ENCODE peak calls at places on chromosomes 5 and 9, in five cellular contexts. P, U, Q, R and I are unnamed samples.

GRCh38 chr9:93686880-93687236 is 110.5 kb downstream of the PHF2 start:
- DNase-seq in R (no peak), Q (no peak), U (no peak), P (no peak), I (no peak)

GRCh38 chr5:32508806-32509805 is 64.6 kb upstream of the ZFR start:
- DNase-seq in P (no peak), U (no peak), R (no peak), Q (no peak), I (no peak)

GRCh38 chr9:97059661-97060060 is 20.7 kb upstream of the CTSV start:
- DNase-seq in R (no peak), P (no peak), U (peak), Q (no peak), I (no peak)

GRCh38 chr5:40685191-40685590 is 5.5 kb downstream of the PTGER4 start:
- DNase-seq in P (no peak), Q (no peak), R (no peak), U (no peak), I (no peak)

GRCh38 chr5:94057217-94057616 is 315.8 kb upstream of the POU5F2 start:
- DNase-seq in P (no peak), U (no peak), Q (no peak), R (no peak), I (no peak)

GRCh38 chr5:2757563-2758311 is 6.3 kb upstream of the IRX2 start:
- DNase-seq in P (peak), Q (no peak), U (no peak), R (peak), I (no peak)

GRCh38 chr9:99063522-99063921 is 41.4 kb upstream of the TGFBR1 start:
- DNase-seq in P (no peak), Q (no peak), U (no peak), R (no peak), I (no peak)

GRCh38 chr5:63131618-63132285 is 553.1 kb downstream of the LRRC70 start:
- DNase-seq in P (peak), Q (no peak), U (no peak), R (no peak), I (no peak)

GRCh38 chr9:121840838-121841760 is 189.7 kb downstream of the DAB2IP start:
- DNase-seq in P (no peak), Q (no peak), U (no peak), R (no peak), I (no peak)

GRCh38 chr5:171496431-171496830 is 77.0 kb downstream of the FGF18 start:
- DNase-seq in U (no peak), R (peak), Q (peak), P (no peak), I (no peak)

GRCh38 chr9:21450733-21451394 is 10.6 kb downstream of the IFNA1 start:
- DNase-seq in Q (no peak), U (no peak), P (peak), R (no peak), I (no peak)

GRCh38 chr5:123429993-123430392 is 6.8 kb upstream of the CEP120 start:
- DNase-seq in U (peak), P (peak), R (no peak), Q (no peak), I (no peak)

GRCh38 chr5:139561655-139562451 is 714 bp downstream of the UBE2D2 start:
- DNase-seq in P (peak), Q (peak), U (no peak), R (no peak), I (no peak)

GRCh38 chr5:43110606-43111170 is 10.0 kb upstream of the ZNF131 start:
- DNase-seq in P (no peak), Q (no peak), U (peak), R (no peak), I (no peak)

GRCh38 chr9:4182831-4183230 is 117.0 kb downstream of the GLIS3 start:
- DNase-seq in Q (no peak), P (no peak), U (no peak), R (no peak), I (no peak)

GRCh38 chr5:59795141-59795540 is 98.4 kb downstream of the PDE4D start:
- DNase-seq in U (no peak), P (no peak), R (no peak), Q (no peak), I (no peak)

GRCh38 chr9:127723450-127723849 is 7.6 kb downstream of the TTC16 start:
- DNase-seq in Q (no peak), R (peak), P (peak), U (no peak), I (no peak)

GRCh38 chr5:138276402-138277054 is 2.1 kb upstream of the GFRA3 start:
- DNase-seq in R (no peak), P (no peak), Q (no peak), U (no peak), I (no peak)

GRCh38 chr9:89953824-89954223 is 349.0 kb downstream of the GADD45G start:
- DNase-seq in U (no peak), R (no peak), Q (no peak), P (no peak), I (no peak)

DNA sequence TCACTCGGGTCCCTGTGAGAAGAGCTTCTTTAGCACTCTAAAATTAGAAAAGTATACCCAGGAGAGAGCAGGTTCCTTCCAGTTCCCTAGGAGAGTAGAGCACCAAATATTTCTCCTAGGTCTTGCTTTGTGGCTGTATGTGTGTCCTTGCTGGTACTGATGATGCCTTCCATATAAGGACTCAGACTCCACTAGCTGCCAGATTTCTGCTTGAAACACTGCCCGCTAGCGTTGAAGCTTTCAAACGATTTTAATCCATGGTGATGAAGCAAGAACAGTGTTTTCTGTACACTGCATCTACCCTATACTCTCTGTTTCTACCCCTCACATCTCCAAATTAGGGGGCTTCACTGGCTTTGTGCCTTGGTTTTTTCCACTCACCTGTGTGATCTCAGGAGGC is 2.4 kb upstream of the SMC2 start:
- DNase-seq in Q (no peak), U (no peak), R (no peak), P (peak), I (no peak)
- TF ChIP-seq CTCF in Q (peak), U (no peak), R (no peak), P (no peak), I (no peak)

DNA sequence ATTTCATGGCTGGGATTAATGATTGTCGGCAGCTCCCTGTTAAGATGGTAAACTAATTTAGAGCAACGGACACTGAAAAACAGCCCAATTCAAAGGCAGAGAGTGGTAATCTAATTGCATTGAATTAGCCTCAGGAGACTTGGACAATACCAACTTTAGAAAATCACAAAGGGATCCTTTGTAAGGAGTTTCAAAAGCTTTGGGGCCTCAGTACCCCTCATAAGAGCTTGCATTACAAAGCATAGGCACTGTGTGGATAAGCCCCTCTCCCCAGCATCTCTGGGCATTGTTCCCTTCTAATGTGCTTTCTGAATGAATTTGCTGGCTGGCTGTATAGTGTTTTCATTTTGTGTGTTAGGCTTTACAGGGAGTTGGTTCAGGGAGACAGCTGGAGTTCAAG is 6.7 kb downstream of the GLRA1 start:
- DNase-seq in U (no peak), R (no peak), Q (no peak), P (no peak), I (no peak)
- H3K4me3 ChIP-seq in U (no peak), R (no peak), Q (no peak), P (no peak), I (no peak)

DNA sequence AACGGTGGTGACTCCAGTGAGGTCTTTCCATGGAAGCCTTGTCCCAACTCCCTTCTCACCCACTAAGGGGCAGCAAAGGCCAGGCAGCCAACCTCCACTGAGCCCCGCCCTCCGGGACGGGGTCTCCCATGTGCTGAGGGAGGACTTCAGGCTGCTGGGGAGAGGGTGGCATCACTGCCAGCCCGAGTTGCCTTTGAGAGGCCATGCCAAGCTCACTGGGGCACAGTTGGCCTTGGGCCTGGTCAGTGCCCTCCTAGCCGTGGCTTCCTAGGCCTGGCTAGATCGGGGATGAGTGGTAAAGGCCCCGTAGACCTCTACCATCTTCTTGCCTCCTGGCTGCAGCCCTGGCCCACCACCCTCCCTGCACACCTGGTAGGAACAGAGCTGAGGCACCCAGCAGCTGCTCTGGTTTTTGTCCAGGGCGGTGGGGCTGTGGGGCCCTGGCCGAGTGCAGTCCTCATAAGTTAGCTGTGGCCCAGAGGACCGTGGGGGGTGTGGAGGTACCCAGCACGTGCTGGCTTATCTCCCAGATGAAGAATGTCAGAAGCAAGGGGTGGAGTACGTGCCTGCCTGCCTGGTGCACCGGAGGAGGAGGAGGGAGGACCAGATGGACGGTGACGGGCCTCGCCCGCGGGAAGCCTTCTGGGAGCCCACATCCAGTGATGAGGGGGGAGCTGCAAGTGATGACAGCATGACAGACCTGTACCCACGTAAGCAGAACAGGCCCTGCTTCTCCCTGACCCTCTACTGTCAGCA is 3.2 kb downstream of the SURF2 start:
- DNase-seq in P (no peak), U (no peak), R (no peak), Q (no peak), I (no peak)
- TF ChIP-seq CTCF in P (peak), U (peak), R (peak), Q (peak), I (peak)

DNA sequence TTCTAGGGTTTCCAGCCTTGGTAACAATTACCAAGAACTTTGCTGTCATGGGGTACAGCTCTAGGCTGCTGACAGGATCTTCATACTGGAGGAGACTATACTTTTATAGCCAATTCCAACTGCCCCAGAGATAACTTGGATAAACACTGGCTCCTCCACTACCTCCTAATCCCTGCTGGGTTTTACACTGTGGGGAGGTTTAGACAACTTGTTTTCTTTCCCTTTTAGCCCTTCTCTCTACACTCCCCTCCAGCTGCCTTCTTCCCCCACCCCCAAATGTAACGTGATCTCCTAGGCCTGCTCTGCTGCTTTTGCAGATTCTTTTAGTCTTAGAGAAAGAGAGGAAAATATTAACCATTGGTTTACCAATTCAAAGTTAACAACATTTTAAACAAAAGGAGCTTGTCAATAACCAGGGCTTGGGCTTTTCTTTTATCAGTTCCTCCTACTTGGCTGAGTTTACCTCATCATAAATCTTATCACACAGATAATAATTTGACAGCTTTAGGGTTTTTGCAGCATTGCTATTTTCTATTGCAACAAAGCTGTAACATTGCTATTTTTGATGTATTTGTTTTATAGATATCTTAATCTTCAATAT is 9.9 kb upstream of the ABL1 start:
- DNase-seq in P (peak), U (no peak), R (no peak), Q (no peak), I (no peak)
- H3K4me3 ChIP-seq in P (no peak), U (no peak), R (peak), Q (peak), I (no peak)

DNA sequence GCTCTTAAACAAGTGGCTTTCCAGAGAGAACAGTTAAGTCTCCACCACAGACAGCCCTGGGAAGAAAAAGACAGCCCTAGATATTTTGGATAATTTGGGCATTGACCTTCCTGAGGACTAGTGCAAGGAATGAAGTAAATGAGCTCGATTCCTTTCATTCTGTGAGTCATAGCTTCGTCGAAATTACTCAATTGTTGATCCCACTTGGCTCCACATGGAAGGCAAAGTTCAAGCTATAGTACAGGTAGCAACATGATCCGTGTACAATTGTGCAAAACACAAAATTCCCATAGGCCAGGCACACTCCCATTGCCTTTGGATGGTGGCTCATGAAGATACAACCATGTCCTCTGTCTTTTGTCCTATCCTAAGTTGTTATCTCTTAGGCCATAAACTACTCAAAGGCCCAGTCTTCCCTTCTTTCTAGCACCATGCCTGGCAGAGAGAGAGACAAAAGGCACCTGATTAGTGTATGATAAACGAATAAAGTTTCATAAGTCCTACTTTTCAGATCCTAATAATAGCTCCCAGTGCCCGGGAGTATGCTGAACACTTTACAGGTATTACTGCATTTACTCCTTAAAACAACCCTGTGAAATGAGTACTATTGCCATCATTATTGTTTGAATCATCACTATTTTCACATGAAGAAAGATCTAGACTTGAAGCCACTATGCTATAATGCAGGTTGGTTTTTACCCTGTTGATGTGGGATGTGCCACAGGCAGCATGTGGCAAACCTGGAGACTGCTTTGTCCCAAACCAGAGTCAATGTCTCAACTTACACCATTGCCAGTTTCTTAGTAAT is 116.7 kb upstream of the RANBP3L start:
- DNase-seq in R (no peak), U (no peak), P (no peak), Q (no peak), I (no peak)
- TF ChIP-seq CTCF in R (no peak), U (no peak), P (no peak), Q (no peak), I (no peak)

DNA sequence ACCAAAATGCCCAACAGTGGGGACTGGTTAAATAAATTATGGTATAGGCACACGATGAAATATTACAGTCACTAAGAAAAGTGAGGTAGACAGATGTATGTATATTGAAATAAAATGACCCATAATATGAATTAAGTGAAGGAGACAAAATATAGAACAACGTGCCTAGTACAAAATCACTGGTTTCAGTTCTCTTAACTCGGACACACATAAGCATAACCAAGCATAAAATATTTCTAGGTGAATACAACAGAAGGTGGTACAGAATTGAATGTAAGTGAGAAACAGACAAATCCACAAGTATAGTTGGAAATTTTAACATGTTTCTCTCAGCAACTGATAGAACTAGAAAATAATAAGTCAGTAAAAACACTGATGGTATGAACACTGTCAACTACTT is 22.0 kb downstream of the PUM3 start:
- DNase-seq in P (no peak), R (no peak), U (no peak), Q (no peak), I (no peak)
- H3K4me3 ChIP-seq in P (no peak), R (no peak), U (no peak), Q (no peak), I (no peak)

GRCh38 chr5:177382423-177383029 is 1.7 kb upstream of the SLC34A1 start:
- DNase-seq in R (no peak), P (peak), U (no peak), Q (no peak), I (no peak)
- TF ChIP-seq CTCF in R (peak), P (peak), U (peak), Q (peak), I (peak)

GRCh38 chr5:119339344-119339743 is 16.5 kb upstream of the TNFAIP8 start:
- DNase-seq in U (no peak), Q (no peak), P (no peak), R (no peak), I (no peak)

GRCh38 chr5:119338326-119338957 is 17.4 kb upstream of the TNFAIP8 start:
- DNase-seq in U (no peak), R (no peak), P (no peak), Q (no peak), I (no peak)

GRCh38 chr5:119341452-119342349 is 14.1 kb upstream of the TNFAIP8 start:
- DNase-seq in Q (no peak), U (no peak), R (no peak), P (no peak), I (no peak)

GRCh38 chr5:119340597-119341218 is 15.1 kb upstream of the TNFAIP8 start:
- DNase-seq in R (no peak), U (no peak), Q (no peak), P (no peak), I (no peak)

DNA sequence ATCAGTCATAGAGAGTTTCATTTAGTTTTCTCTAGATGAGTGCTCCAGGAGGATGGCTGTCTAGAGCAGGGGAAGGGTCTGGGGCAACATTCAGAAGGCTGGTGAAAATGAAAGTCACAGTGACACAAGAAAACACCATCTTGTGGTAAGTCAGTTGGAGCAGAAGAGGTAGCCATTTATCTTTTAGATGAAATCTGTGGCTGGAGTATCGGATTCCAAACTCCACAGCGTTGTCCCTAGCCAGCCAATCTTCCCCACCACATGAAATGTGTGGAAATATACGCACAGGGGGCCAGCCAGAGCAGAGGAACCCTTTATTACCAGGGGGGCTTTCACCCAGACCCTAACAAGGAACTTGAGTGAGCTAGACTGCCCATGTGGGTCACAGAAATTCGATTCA is 15.9 kb upstream of the TNFAIP8 start:
- DNase-seq in U (no peak), R (no peak), Q (no peak), P (no peak), I (no peak)
- H3K4me3 ChIP-seq in U (no peak), R (no peak), Q (no peak), P (no peak), I (no peak)

GRCh38 chr9:131273146-131273545 is 3.2 kb downstream of the FAM78A start:
- DNase-seq in U (no peak), P (no peak), Q (peak), R (peak), I (no peak)
- TF ChIP-seq CTCF in U (no peak), P (no peak), Q (no peak), R (no peak), I (no peak)

GRCh38 chr5:55923873-55924500 is 70.8 kb downstream of the IL6ST start:
- DNase-seq in U (no peak), R (no peak), P (no peak), Q (no peak), I (no peak)
- H3K4me3 ChIP-seq in U (no peak), R (peak), P (no peak), Q (peak), I (no peak)